ENCODE peak calls at places on chromosome 12, in four cellular contexts. B is iPS-NIHi11; Q is GM13976; V is activated CD4-positive, alpha-beta T cell treated with anti-CD3 and anti-CD28 coated beads, Interleukin-2, amount 50 U/mL, for 4 hours. L is an unnamed sample.

GRCh38 chr12:5292651-5293050 is 139.3 kb upstream of the NTF3 start:
- DNase-seq in V (no peak), Q (no peak), B (no peak), L (no peak)

GRCh38 chr12:106495354-106495965 is 87.3 kb upstream of the RFX4 start:
- DNase-seq in Q (no peak), B (no peak), V (no peak), L (no peak)

GRCh38 chr12:104488383-104488782 is 31.6 kb downstream of the CHST11 start:
- DNase-seq in Q (no peak), B (no peak), V (no peak), L (no peak)

GRCh38 chr12:132170094-132170636 is 25.9 kb downstream of the NOC4L start:
- DNase-seq in Q (no peak), B (no peak), V (no peak), L (no peak)

GRCh38 chr12:57832966-57833365 is 13.6 kb downstream of the CTDSP2 start:
- DNase-seq in V (no peak), Q (no peak), B (no peak), L (no peak)

GRCh38 chr12:122726056-122726558 is 4.5 kb downstream of the HCAR1 start:
- DNase-seq in B (peak), Q (no peak), V (peak), L (no peak)

GRCh38 chr12:112858776-112859175 is 48.0 kb upstream of the OAS1 start:
- DNase-seq in Q (no peak), V (no peak), B (no peak), L (no peak)

GRCh38 chr12:62813031-62813829 is 121.7 kb downstream of the PPM1H start:
- DNase-seq in Q (peak), V (peak), B (peak), L (peak)

GRCh38 chr12:5513406-5513805 is 81.5 kb downstream of the NTF3 start:
- DNase-seq in B (no peak), Q (no peak), V (no peak), L (no peak)

GRCh38 chr12:121278450-121279375 is 17.8 kb downstream of the CAMKK2 start:
- DNase-seq in Q (no peak), V (no peak), B (no peak), L (no peak)

GRCh38 chr12:53207042-53207441 is at the start of gene ITGB7:
- DNase-seq in B (no peak), Q (peak), V (peak), L (no peak)

GRCh38 chr12:44155349-44155748 is 319.5 kb downstream of the TMEM117 start:
- DNase-seq in Q (no peak), B (no peak), V (no peak), L (no peak)

GRCh38 chr12:52524241-52524897 is 4.2 kb upstream of the KRT5 start:
- DNase-seq in Q (no peak), B (no peak), V (no peak), L (no peak)

GRCh38 chr12:99810718-99811593 is 163.4 kb downstream of the GARIN6 start:
- DNase-seq in B (no peak), V (no peak), Q (no peak), L (peak)

GRCh38 chr12:88784166-88784565 is 203.9 kb upstream of the KITLG start:
- DNase-seq in Q (no peak), V (no peak), B (no peak), L (no peak)

GRCh38 chr12:50546441-50547318 is 41.9 kb downstream of the DIP2B start:
- DNase-seq in V (no peak), B (no peak), Q (no peak), L (no peak)

GRCh38 chr12:83102499-83102898 is 415.8 kb downstream of the TMTC2 start:
- DNase-seq in V (no peak), Q (no peak), B (no peak), L (no peak)

GRCh38 chr12:98422359-98422758 is 93.0 kb upstream of the TMPO start:
- DNase-seq in V (no peak), Q (no peak), B (no peak), L (no peak)